ENCODE peak calls at places on chromosome 2, in eight cellular contexts. One of them, this sample, is unnamed.

GRCh38 chr2:215664847-215665525 is 229.1 kb upstream of the FN1 start:
- DNase-seq in stimulated activated CD4-positive, alpha-beta T cell treated with anti-CD3 and anti-CD28 coated beads, Interleukin-1b, Interleukin-23, amount 100 ng/mL, for 4 hours: no peak
- DNase-seq in smooth muscle cell of the brain vasculature: no peak
- DNase-seq in sigmoid colon: no peak
- DNase-seq in stimulated activated CD8-positive, alpha-beta memory T cell treated with anti-CD3 and anti-CD28 coated beads, Interleukin-12 subunit alpha, Interleukin-12 subunit beta, amount 100 ng/mL, for 1 hour: no peak
- DNase-seq in fibroblast of pulmonary artery: peak
- DNase-seq in HT1080: peak
- DNase-seq in epithelial cell of esophagus: peak
- DNase-seq in this sample: no peak

GRCh38 chr2:181036848-181037603 is 56.6 kb downstream of the UBE2E3 start:
- DNase-seq in epithelial cell of esophagus: peak
- DNase-seq in HT1080: peak
- DNase-seq in sigmoid colon: no peak
- DNase-seq in fibroblast of pulmonary artery: peak
- DNase-seq in stimulated activated CD8-positive, alpha-beta memory T cell treated with anti-CD3 and anti-CD28 coated beads, Interleukin-12 subunit alpha, Interleukin-12 subunit beta, amount 100 ng/mL, for 1 hour: no peak
- DNase-seq in stimulated activated CD4-positive, alpha-beta T cell treated with anti-CD3 and anti-CD28 coated beads, Interleukin-1b, Interleukin-23, amount 100 ng/mL, for 4 hours: no peak
- DNase-seq in smooth muscle cell of the brain vasculature: no peak
- DNase-seq in this sample: no peak

GRCh38 chr2:215841175-215841816 is 172.1 kb downstream of the MREG start:
- DNase-seq in epithelial cell of esophagus: no peak
- DNase-seq in fibroblast of pulmonary artery: no peak
- DNase-seq in stimulated activated CD4-positive, alpha-beta T cell treated with anti-CD3 and anti-CD28 coated beads, Interleukin-1b, Interleukin-23, amount 100 ng/mL, for 4 hours: no peak
- DNase-seq in smooth muscle cell of the brain vasculature: no peak
- DNase-seq in HT1080: no peak
- DNase-seq in stimulated activated CD8-positive, alpha-beta memory T cell treated with anti-CD3 and anti-CD28 coated beads, Interleukin-12 subunit alpha, Interleukin-12 subunit beta, amount 100 ng/mL, for 1 hour: no peak
- DNase-seq in sigmoid colon: no peak
- DNase-seq in this sample: no peak

GRCh38 chr2:39378968-39379367 is 58.1 kb downstream of the MAP4K3 start:
- DNase-seq in fibroblast of pulmonary artery: no peak
- DNase-seq in stimulated activated CD8-positive, alpha-beta memory T cell treated with anti-CD3 and anti-CD28 coated beads, Interleukin-12 subunit alpha, Interleukin-12 subunit beta, amount 100 ng/mL, for 1 hour: no peak
- DNase-seq in stimulated activated CD4-positive, alpha-beta T cell treated with anti-CD3 and anti-CD28 coated beads, Interleukin-1b, Interleukin-23, amount 100 ng/mL, for 4 hours: no peak
- DNase-seq in smooth muscle cell of the brain vasculature: no peak
- DNase-seq in epithelial cell of esophagus: no peak
- DNase-seq in HT1080: no peak
- DNase-seq in sigmoid colon: no peak
- DNase-seq in this sample: no peak

GRCh38 chr2:11539317-11540147 is 5.7 kb downstream of the GREB1 start:
- DNase-seq in stimulated activated CD4-positive, alpha-beta T cell treated with anti-CD3 and anti-CD28 coated beads, Interleukin-1b, Interleukin-23, amount 100 ng/mL, for 4 hours: no peak
- DNase-seq in HT1080: no peak
- DNase-seq in stimulated activated CD8-positive, alpha-beta memory T cell treated with anti-CD3 and anti-CD28 coated beads, Interleukin-12 subunit alpha, Interleukin-12 subunit beta, amount 100 ng/mL, for 1 hour: no peak
- DNase-seq in fibroblast of pulmonary artery: no peak
- DNase-seq in epithelial cell of esophagus: no peak
- DNase-seq in sigmoid colon: no peak
- DNase-seq in smooth muscle cell of the brain vasculature: no peak
- DNase-seq in this sample: peak

GRCh38 chr2:165530-165929 is 98.3 kb downstream of the SH3YL1 start:
- DNase-seq in sigmoid colon: no peak
- DNase-seq in fibroblast of pulmonary artery: no peak
- DNase-seq in epithelial cell of esophagus: no peak
- DNase-seq in smooth muscle cell of the brain vasculature: no peak
- DNase-seq in stimulated activated CD8-positive, alpha-beta memory T cell treated with anti-CD3 and anti-CD28 coated beads, Interleukin-12 subunit alpha, Interleukin-12 subunit beta, amount 100 ng/mL, for 1 hour: no peak
- DNase-seq in stimulated activated CD4-positive, alpha-beta T cell treated with anti-CD3 and anti-CD28 coated beads, Interleukin-1b, Interleukin-23, amount 100 ng/mL, for 4 hours: no peak
- DNase-seq in HT1080: no peak
- DNase-seq in this sample: no peak

GRCh38 chr2:140246058-140246457 is 1465.9 kb upstream of the NXPH2 start:
- DNase-seq in sigmoid colon: no peak
- DNase-seq in smooth muscle cell of the brain vasculature: no peak
- DNase-seq in HT1080: no peak
- DNase-seq in fibroblast of pulmonary artery: no peak
- DNase-seq in stimulated activated CD4-positive, alpha-beta T cell treated with anti-CD3 and anti-CD28 coated beads, Interleukin-1b, Interleukin-23, amount 100 ng/mL, for 4 hours: no peak
- DNase-seq in stimulated activated CD8-positive, alpha-beta memory T cell treated with anti-CD3 and anti-CD28 coated beads, Interleukin-12 subunit alpha, Interleukin-12 subunit beta, amount 100 ng/mL, for 1 hour: no peak
- DNase-seq in epithelial cell of esophagus: no peak
- DNase-seq in this sample: no peak

GRCh38 chr2:200609027-200609614 is 23.3 kb downstream of the AOX1 start:
- DNase-seq in smooth muscle cell of the brain vasculature: no peak
- DNase-seq in HT1080: peak
- DNase-seq in stimulated activated CD4-positive, alpha-beta T cell treated with anti-CD3 and anti-CD28 coated beads, Interleukin-1b, Interleukin-23, amount 100 ng/mL, for 4 hours: no peak
- DNase-seq in fibroblast of pulmonary artery: peak
- DNase-seq in epithelial cell of esophagus: peak
- DNase-seq in stimulated activated CD8-positive, alpha-beta memory T cell treated with anti-CD3 and anti-CD28 coated beads, Interleukin-12 subunit alpha, Interleukin-12 subunit beta, amount 100 ng/mL, for 1 hour: no peak
- DNase-seq in sigmoid colon: peak
- DNase-seq in this sample: no peak

GRCh38 chr2:106104332-106105062 is 89.6 kb downstream of the UXS1 start:
- DNase-seq in epithelial cell of esophagus: peak
- DNase-seq in HT1080: peak
- DNase-seq in smooth muscle cell of the brain vasculature: no peak
- DNase-seq in fibroblast of pulmonary artery: peak
- DNase-seq in sigmoid colon: no peak
- DNase-seq in stimulated activated CD4-positive, alpha-beta T cell treated with anti-CD3 and anti-CD28 coated beads, Interleukin-1b, Interleukin-23, amount 100 ng/mL, for 4 hours: peak
- DNase-seq in stimulated activated CD8-positive, alpha-beta memory T cell treated with anti-CD3 and anti-CD28 coated beads, Interleukin-12 subunit alpha, Interleukin-12 subunit beta, amount 100 ng/mL, for 1 hour: peak
- DNase-seq in this sample: peak

GRCh38 chr2:176281267-176281666 is 12.0 kb downstream of the MTX2 start:
- DNase-seq in fibroblast of pulmonary artery: no peak
- DNase-seq in sigmoid colon: no peak
- DNase-seq in smooth muscle cell of the brain vasculature: no peak
- DNase-seq in stimulated activated CD8-positive, alpha-beta memory T cell treated with anti-CD3 and anti-CD28 coated beads, Interleukin-12 subunit alpha, Interleukin-12 subunit beta, amount 100 ng/mL, for 1 hour: no peak
- DNase-seq in stimulated activated CD4-positive, alpha-beta T cell treated with anti-CD3 and anti-CD28 coated beads, Interleukin-1b, Interleukin-23, amount 100 ng/mL, for 4 hours: no peak
- DNase-seq in epithelial cell of esophagus: peak
- DNase-seq in HT1080: peak
- DNase-seq in this sample: no peak

GRCh38 chr2:109057686-109058085 is 68.7 kb upstream of the EDAR start:
- DNase-seq in epithelial cell of esophagus: peak
- DNase-seq in sigmoid colon: no peak
- DNase-seq in stimulated activated CD8-positive, alpha-beta memory T cell treated with anti-CD3 and anti-CD28 coated beads, Interleukin-12 subunit alpha, Interleukin-12 subunit beta, amount 100 ng/mL, for 1 hour: no peak
- DNase-seq in HT1080: no peak
- DNase-seq in smooth muscle cell of the brain vasculature: no peak
- DNase-seq in fibroblast of pulmonary artery: no peak
- DNase-seq in stimulated activated CD4-positive, alpha-beta T cell treated with anti-CD3 and anti-CD28 coated beads, Interleukin-1b, Interleukin-23, amount 100 ng/mL, for 4 hours: peak
- DNase-seq in this sample: no peak

GRCh38 chr2:56130463-56131070 is 53.2 kb upstream of the CCDC85A start:
- DNase-seq in stimulated activated CD8-positive, alpha-beta memory T cell treated with anti-CD3 and anti-CD28 coated beads, Interleukin-12 subunit alpha, Interleukin-12 subunit beta, amount 100 ng/mL, for 1 hour: no peak
- DNase-seq in epithelial cell of esophagus: peak
- DNase-seq in smooth muscle cell of the brain vasculature: no peak
- DNase-seq in stimulated activated CD4-positive, alpha-beta T cell treated with anti-CD3 and anti-CD28 coated beads, Interleukin-1b, Interleukin-23, amount 100 ng/mL, for 4 hours: no peak
- DNase-seq in sigmoid colon: no peak
- DNase-seq in HT1080: peak
- DNase-seq in fibroblast of pulmonary artery: peak
- DNase-seq in this sample: peak

GRCh38 chr2:28747714-28748113 is 3.9 kb upstream of the PPP1CB start:
- DNase-seq in HT1080: no peak
- DNase-seq in epithelial cell of esophagus: no peak
- DNase-seq in stimulated activated CD8-positive, alpha-beta memory T cell treated with anti-CD3 and anti-CD28 coated beads, Interleukin-12 subunit alpha, Interleukin-12 subunit beta, amount 100 ng/mL, for 1 hour: no peak
- DNase-seq in smooth muscle cell of the brain vasculature: no peak
- DNase-seq in sigmoid colon: no peak
- DNase-seq in fibroblast of pulmonary artery: no peak
- DNase-seq in stimulated activated CD4-positive, alpha-beta T cell treated with anti-CD3 and anti-CD28 coated beads, Interleukin-1b, Interleukin-23, amount 100 ng/mL, for 4 hours: no peak
- DNase-seq in this sample: no peak

GRCh38 chr2:36489296-36489695 is 108.7 kb downstream of the FEZ2 start:
- DNase-seq in HT1080: peak
- DNase-seq in stimulated activated CD4-positive, alpha-beta T cell treated with anti-CD3 and anti-CD28 coated beads, Interleukin-1b, Interleukin-23, amount 100 ng/mL, for 4 hours: no peak
- DNase-seq in sigmoid colon: no peak
- DNase-seq in fibroblast of pulmonary artery: peak
- DNase-seq in smooth muscle cell of the brain vasculature: no peak
- DNase-seq in epithelial cell of esophagus: peak
- DNase-seq in stimulated activated CD8-positive, alpha-beta memory T cell treated with anti-CD3 and anti-CD28 coated beads, Interleukin-12 subunit alpha, Interleukin-12 subunit beta, amount 100 ng/mL, for 1 hour: no peak
- DNase-seq in this sample: no peak

GRCh38 chr2:144937899-144938298 is 418.0 kb upstream of the ZEB2 start:
- DNase-seq in smooth muscle cell of the brain vasculature: no peak
- DNase-seq in fibroblast of pulmonary artery: peak
- DNase-seq in HT1080: no peak
- DNase-seq in sigmoid colon: no peak
- DNase-seq in stimulated activated CD4-positive, alpha-beta T cell treated with anti-CD3 and anti-CD28 coated beads, Interleukin-1b, Interleukin-23, amount 100 ng/mL, for 4 hours: no peak
- DNase-seq in epithelial cell of esophagus: no peak
- DNase-seq in stimulated activated CD8-positive, alpha-beta memory T cell treated with anti-CD3 and anti-CD28 coated beads, Interleukin-12 subunit alpha, Interleukin-12 subunit beta, amount 100 ng/mL, for 1 hour: no peak
- DNase-seq in this sample: no peak

GRCh38 chr2:107255744-107256143 is 369.8 kb upstream of the ST6GAL2 start:
- DNase-seq in epithelial cell of esophagus: no peak
- DNase-seq in stimulated activated CD4-positive, alpha-beta T cell treated with anti-CD3 and anti-CD28 coated beads, Interleukin-1b, Interleukin-23, amount 100 ng/mL, for 4 hours: no peak
- DNase-seq in stimulated activated CD8-positive, alpha-beta memory T cell treated with anti-CD3 and anti-CD28 coated beads, Interleukin-12 subunit alpha, Interleukin-12 subunit beta, amount 100 ng/mL, for 1 hour: no peak
- DNase-seq in HT1080: no peak
- DNase-seq in smooth muscle cell of the brain vasculature: no peak
- DNase-seq in fibroblast of pulmonary artery: no peak
- DNase-seq in sigmoid colon: no peak
- DNase-seq in this sample: no peak

GRCh38 chr2:29113891-29114321 is 1.3 kb upstream of the CLIP4 start:
- DNase-seq in stimulated activated CD8-positive, alpha-beta memory T cell treated with anti-CD3 and anti-CD28 coated beads, Interleukin-12 subunit alpha, Interleukin-12 subunit beta, amount 100 ng/mL, for 1 hour: no peak
- DNase-seq in sigmoid colon: peak
- DNase-seq in smooth muscle cell of the brain vasculature: no peak
- DNase-seq in HT1080: peak
- DNase-seq in stimulated activated CD4-positive, alpha-beta T cell treated with anti-CD3 and anti-CD28 coated beads, Interleukin-1b, Interleukin-23, amount 100 ng/mL, for 4 hours: no peak
- DNase-seq in epithelial cell of esophagus: peak
- DNase-seq in fibroblast of pulmonary artery: peak
- DNase-seq in this sample: peak

GRCh38 chr2:139885921-139886498 is 1105.8 kb upstream of the NXPH2 start:
- DNase-seq in sigmoid colon: no peak
- DNase-seq in HT1080: no peak
- DNase-seq in epithelial cell of esophagus: no peak
- DNase-seq in stimulated activated CD8-positive, alpha-beta memory T cell treated with anti-CD3 and anti-CD28 coated beads, Interleukin-12 subunit alpha, Interleukin-12 subunit beta, amount 100 ng/mL, for 1 hour: no peak
- DNase-seq in stimulated activated CD4-positive, alpha-beta T cell treated with anti-CD3 and anti-CD28 coated beads, Interleukin-1b, Interleukin-23, amount 100 ng/mL, for 4 hours: no peak
- DNase-seq in fibroblast of pulmonary artery: no peak
- DNase-seq in smooth muscle cell of the brain vasculature: no peak
- DNase-seq in this sample: no peak

GRCh38 chr2:231687133-231687852 is 21.0 kb upstream of the PTMA start:
- DNase-seq in HT1080: peak
- DNase-seq in smooth muscle cell of the brain vasculature: no peak
- DNase-seq in fibroblast of pulmonary artery: peak
- DNase-seq in stimulated activated CD8-positive, alpha-beta memory T cell treated with anti-CD3 and anti-CD28 coated beads, Interleukin-12 subunit alpha, Interleukin-12 subunit beta, amount 100 ng/mL, for 1 hour: peak
- DNase-seq in stimulated activated CD4-positive, alpha-beta T cell treated with anti-CD3 and anti-CD28 coated beads, Interleukin-1b, Interleukin-23, amount 100 ng/mL, for 4 hours: peak
- DNase-seq in epithelial cell of esophagus: peak
- DNase-seq in sigmoid colon: peak
- DNase-seq in this sample: peak

GRCh38 chr2:38462121-38462634 is 85.1 kb upstream of the ATL2 start:
- DNase-seq in epithelial cell of esophagus: peak
- DNase-seq in stimulated activated CD4-positive, alpha-beta T cell treated with anti-CD3 and anti-CD28 coated beads, Interleukin-1b, Interleukin-23, amount 100 ng/mL, for 4 hours: peak
- DNase-seq in fibroblast of pulmonary artery: peak
- DNase-seq in stimulated activated CD8-positive, alpha-beta memory T cell treated with anti-CD3 and anti-CD28 coated beads, Interleukin-12 subunit alpha, Interleukin-12 subunit beta, amount 100 ng/mL, for 1 hour: no peak
- DNase-seq in sigmoid colon: peak
- DNase-seq in HT1080: peak
- DNase-seq in smooth muscle cell of the brain vasculature: peak
- DNase-seq in this sample: no peak

GRCh38 chr2:165594935-165595255 is 125.4 kb downstream of the CSRNP3 start:
- DNase-seq in sigmoid colon: no peak
- DNase-seq in epithelial cell of esophagus: no peak
- DNase-seq in stimulated activated CD8-positive, alpha-beta memory T cell treated with anti-CD3 and anti-CD28 coated beads, Interleukin-12 subunit alpha, Interleukin-12 subunit beta, amount 100 ng/mL, for 1 hour: no peak
- DNase-seq in stimulated activated CD4-positive, alpha-beta T cell treated with anti-CD3 and anti-CD28 coated beads, Interleukin-1b, Interleukin-23, amount 100 ng/mL, for 4 hours: no peak
- DNase-seq in fibroblast of pulmonary artery: no peak
- DNase-seq in HT1080: no peak
- DNase-seq in smooth muscle cell of the brain vasculature: no peak
- DNase-seq in this sample: no peak

GRCh38 chr2:151097118-151097517 is 164.5 kb downstream of the RBM43 start:
- DNase-seq in fibroblast of pulmonary artery: no peak
- DNase-seq in stimulated activated CD4-positive, alpha-beta T cell treated with anti-CD3 and anti-CD28 coated beads, Interleukin-1b, Interleukin-23, amount 100 ng/mL, for 4 hours: no peak
- DNase-seq in epithelial cell of esophagus: no peak
- DNase-seq in stimulated activated CD8-positive, alpha-beta memory T cell treated with anti-CD3 and anti-CD28 coated beads, Interleukin-12 subunit alpha, Interleukin-12 subunit beta, amount 100 ng/mL, for 1 hour: no peak
- DNase-seq in HT1080: no peak
- DNase-seq in sigmoid colon: no peak
- DNase-seq in smooth muscle cell of the brain vasculature: peak
- DNase-seq in this sample: no peak

GRCh38 chr2:141137121-141137693 is 993.6 kb downstream of the LRP1B start:
- DNase-seq in stimulated activated CD8-positive, alpha-beta memory T cell treated with anti-CD3 and anti-CD28 coated beads, Interleukin-12 subunit alpha, Interleukin-12 subunit beta, amount 100 ng/mL, for 1 hour: no peak
- DNase-seq in HT1080: no peak
- DNase-seq in smooth muscle cell of the brain vasculature: no peak
- DNase-seq in sigmoid colon: no peak
- DNase-seq in fibroblast of pulmonary artery: peak
- DNase-seq in stimulated activated CD4-positive, alpha-beta T cell treated with anti-CD3 and anti-CD28 coated beads, Interleukin-1b, Interleukin-23, amount 100 ng/mL, for 4 hours: no peak
- DNase-seq in epithelial cell of esophagus: no peak
- DNase-seq in this sample: no peak

GRCh38 chr2:179751184-179751809 is 110.1 kb downstream of the ZNF385B start:
- DNase-seq in fibroblast of pulmonary artery: peak
- DNase-seq in sigmoid colon: no peak
- DNase-seq in stimulated activated CD4-positive, alpha-beta T cell treated with anti-CD3 and anti-CD28 coated beads, Interleukin-1b, Interleukin-23, amount 100 ng/mL, for 4 hours: no peak
- DNase-seq in epithelial cell of esophagus: peak
- DNase-seq in smooth muscle cell of the brain vasculature: no peak
- DNase-seq in stimulated activated CD8-positive, alpha-beta memory T cell treated with anti-CD3 and anti-CD28 coated beads, Interleukin-12 subunit alpha, Interleukin-12 subunit beta, amount 100 ng/mL, for 1 hour: no peak
- DNase-seq in HT1080: no peak
- DNase-seq in this sample: peak

GRCh38 chr2:3278521-3279218 is 98.9 kb downstream of the EIPR1 start:
- DNase-seq in epithelial cell of esophagus: no peak
- DNase-seq in fibroblast of pulmonary artery: no peak
- DNase-seq in HT1080: no peak
- DNase-seq in stimulated activated CD4-positive, alpha-beta T cell treated with anti-CD3 and anti-CD28 coated beads, Interleukin-1b, Interleukin-23, amount 100 ng/mL, for 4 hours: no peak
- DNase-seq in sigmoid colon: peak
- DNase-seq in stimulated activated CD8-positive, alpha-beta memory T cell treated with anti-CD3 and anti-CD28 coated beads, Interleukin-12 subunit alpha, Interleukin-12 subunit beta, amount 100 ng/mL, for 1 hour: no peak
- DNase-seq in smooth muscle cell of the brain vasculature: no peak
- DNase-seq in this sample: no peak

GRCh38 chr2:43758738-43759137 is 15.1 kb upstream of the DYNC2LI1 start:
- DNase-seq in epithelial cell of esophagus: peak
- DNase-seq in fibroblast of pulmonary artery: peak
- DNase-seq in smooth muscle cell of the brain vasculature: no peak
- DNase-seq in sigmoid colon: no peak
- DNase-seq in HT1080: no peak
- DNase-seq in stimulated activated CD4-positive, alpha-beta T cell treated with anti-CD3 and anti-CD28 coated beads, Interleukin-1b, Interleukin-23, amount 100 ng/mL, for 4 hours: no peak
- DNase-seq in stimulated activated CD8-positive, alpha-beta memory T cell treated with anti-CD3 and anti-CD28 coated beads, Interleukin-12 subunit alpha, Interleukin-12 subunit beta, amount 100 ng/mL, for 1 hour: no peak
- DNase-seq in this sample: no peak